ENCODE peak calls at places on chromosomes 1 and 21, in six cellular contexts. One of them, this sample, is unnamed.

GRCh38 chr1:46285730-46286477 is 17.5 kb downstream of the LRRC41 start:
- DNase-seq in K562: peak
- DNase-seq in A549: no peak
- DNase-seq in GM12878: no peak
- DNase-seq in HepG2: no peak
- DNase-seq in endothelial cell of umbilical vein: no peak
- DNase-seq in this sample: peak

GRCh38 chr1:27408151-27408550 is 15.7 kb downstream of the GPR3 start:
- DNase-seq in K562: no peak
- DNase-seq in A549: no peak
- DNase-seq in GM12878: no peak
- DNase-seq in HepG2: no peak
- DNase-seq in endothelial cell of umbilical vein: no peak
- DNase-seq in this sample: no peak

GRCh38 chr1:94580367-94581115 is 39.0 kb upstream of the F3 start:
- DNase-seq in K562: no peak
- DNase-seq in A549: no peak
- DNase-seq in GM12878: no peak
- DNase-seq in HepG2: peak
- DNase-seq in endothelial cell of umbilical vein: no peak
- DNase-seq in this sample: no peak

GRCh38 chr1:70536708-70537398 is 125.8 kb downstream of the CTH start:
- DNase-seq in K562: no peak
- DNase-seq in A549: no peak
- DNase-seq in GM12878: no peak
- DNase-seq in HepG2: no peak
- DNase-seq in endothelial cell of umbilical vein: no peak
- DNase-seq in this sample: no peak

GRCh38 chr21:34878501-34878900 is 170.6 kb downstream of the RUNX1 start:
- DNase-seq in K562: no peak
- DNase-seq in A549: no peak
- DNase-seq in GM12878: no peak
- DNase-seq in HepG2: peak
- DNase-seq in endothelial cell of umbilical vein: no peak
- DNase-seq in this sample: no peak

GRCh38 chr1:91797164-91797563 is 88.8 kb downstream of the TGFBR3 start:
- DNase-seq in K562: no peak
- DNase-seq in A549: no peak
- DNase-seq in GM12878: no peak
- DNase-seq in HepG2: no peak
- DNase-seq in endothelial cell of umbilical vein: no peak
- DNase-seq in this sample: no peak

GRCh38 chr21:17428484-17428869 is 84.4 kb upstream of the CXADR start:
- DNase-seq in K562: no peak
- DNase-seq in A549: no peak
- DNase-seq in GM12878: peak
- DNase-seq in HepG2: no peak
- DNase-seq in endothelial cell of umbilical vein: no peak
- DNase-seq in this sample: no peak

GRCh38 chr1:186626533-186626932 is 53.7 kb downstream of the PTGS2 start:
- DNase-seq in K562: no peak
- DNase-seq in A549: no peak
- DNase-seq in GM12878: no peak
- DNase-seq in HepG2: no peak
- DNase-seq in endothelial cell of umbilical vein: peak
- DNase-seq in this sample: no peak

GRCh38 chr1:200837931-200838571 is 34.7 kb upstream of the GPR25 start:
- DNase-seq in K562: no peak
- DNase-seq in A549: no peak
- DNase-seq in GM12878: no peak
- DNase-seq in HepG2: no peak
- DNase-seq in endothelial cell of umbilical vein: peak
- DNase-seq in this sample: peak

GRCh38 chr1:110535985-110536384 is 17.0 kb upstream of the KCNA10 start:
- DNase-seq in K562: no peak
- DNase-seq in A549: no peak
- DNase-seq in GM12878: no peak
- DNase-seq in HepG2: no peak
- DNase-seq in endothelial cell of umbilical vein: no peak
- DNase-seq in this sample: no peak

GRCh38 chr1:110647254-110647891 is 27.4 kb downstream of the KCNA3 start:
- DNase-seq in K562: no peak
- DNase-seq in A549: no peak
- DNase-seq in GM12878: no peak
- DNase-seq in HepG2: no peak
- DNase-seq in endothelial cell of umbilical vein: peak
- DNase-seq in this sample: no peak

GRCh38 chr21:43591468-43592050 is 67.7 kb downstream of the HSF2BP start:
- DNase-seq in K562: no peak
- DNase-seq in A549: no peak
- DNase-seq in GM12878: no peak
- DNase-seq in HepG2: peak
- DNase-seq in endothelial cell of umbilical vein: peak
- DNase-seq in this sample: no peak

GRCh38 chr21:44603109-44603875 is 2.9 kb downstream of the KRTAP10-7 start:
- DNase-seq in K562: no peak
- DNase-seq in A549: no peak
- DNase-seq in GM12878: no peak
- DNase-seq in HepG2: no peak
- DNase-seq in endothelial cell of umbilical vein: no peak
- DNase-seq in this sample: no peak

GRCh38 chr1:7326366-7326765 is 444.7 kb upstream of the VAMP3 start:
- DNase-seq in K562: no peak
- DNase-seq in A549: no peak
- DNase-seq in GM12878: no peak
- DNase-seq in HepG2: no peak
- DNase-seq in endothelial cell of umbilical vein: no peak
- DNase-seq in this sample: no peak

GRCh38 chr1:232629250-232630046 is 485 bp downstream of the SIPA1L2 start:
- DNase-seq in K562: no peak
- DNase-seq in A549: peak
- DNase-seq in GM12878: no peak
- DNase-seq in HepG2: no peak
- DNase-seq in endothelial cell of umbilical vein: peak
- DNase-seq in this sample: peak

GRCh38 chr1:184567648-184568047 is 180.8 kb downstream of the C1orf21 start:
- DNase-seq in K562: no peak
- DNase-seq in A549: no peak
- DNase-seq in GM12878: no peak
- DNase-seq in HepG2: no peak
- DNase-seq in endothelial cell of umbilical vein: no peak
- DNase-seq in this sample: no peak

GRCh38 chr1:191483997-191484396 is 674.3 kb upstream of the RGS18 start:
- DNase-seq in K562: no peak
- DNase-seq in A549: no peak
- DNase-seq in GM12878: no peak
- DNase-seq in HepG2: no peak
- DNase-seq in endothelial cell of umbilical vein: no peak
- DNase-seq in this sample: no peak

GRCh38 chr1:59678065-59678808 is 136.5 kb upstream of the HOOK1 start:
- DNase-seq in K562: no peak
- DNase-seq in A549: no peak
- DNase-seq in GM12878: no peak
- DNase-seq in HepG2: no peak
- DNase-seq in endothelial cell of umbilical vein: no peak
- DNase-seq in this sample: no peak

GRCh38 chr1:223133824-223134435 is 9.1 kb downstream of the TLR5 start:
- DNase-seq in K562: peak
- DNase-seq in A549: peak
- DNase-seq in GM12878: peak
- DNase-seq in HepG2: peak
- DNase-seq in endothelial cell of umbilical vein: peak
- DNase-seq in this sample: peak

GRCh38 chr1:204147392-204148097 is 4.3 kb downstream of the ETNK2 start:
- DNase-seq in K562: no peak
- DNase-seq in A549: no peak
- DNase-seq in GM12878: no peak
- DNase-seq in HepG2: no peak
- DNase-seq in endothelial cell of umbilical vein: no peak
- DNase-seq in this sample: no peak

GRCh38 chr1:111191496-111191895 is 8.9 kb downstream of the DENND2D start:
- DNase-seq in K562: no peak
- DNase-seq in A549: no peak
- DNase-seq in GM12878: no peak
- DNase-seq in HepG2: no peak
- DNase-seq in endothelial cell of umbilical vein: no peak
- DNase-seq in this sample: no peak

GRCh38 chr21:44723177-44724131 is 12.1 kb upstream of the TSPEAR start:
- DNase-seq in K562: no peak
- DNase-seq in A549: no peak
- DNase-seq in GM12878: no peak
- DNase-seq in HepG2: no peak
- DNase-seq in endothelial cell of umbilical vein: no peak
- DNase-seq in this sample: peak

GRCh38 chr1:20834780-20835179 is 47.7 kb upstream of the HP1BP3 start:
- DNase-seq in K562: no peak
- DNase-seq in A549: no peak
- DNase-seq in GM12878: no peak
- DNase-seq in HepG2: no peak
- DNase-seq in endothelial cell of umbilical vein: no peak
- DNase-seq in this sample: no peak

GRCh38 chr21:46455575-46456385 is 2.9 kb upstream of the DIP2A start:
- DNase-seq in K562: peak
- DNase-seq in A549: no peak
- DNase-seq in GM12878: no peak
- DNase-seq in HepG2: no peak
- DNase-seq in endothelial cell of umbilical vein: peak
- DNase-seq in this sample: no peak

GRCh38 chr1:164263540-164263939 is 295.4 kb upstream of the PBX1 start:
- DNase-seq in K562: no peak
- DNase-seq in A549: no peak
- DNase-seq in GM12878: no peak
- DNase-seq in HepG2: no peak
- DNase-seq in endothelial cell of umbilical vein: no peak
- DNase-seq in this sample: no peak

GRCh38 chr1:1440941-1441888 is 5.7 kb downstream of the VWA1 start:
- DNase-seq in K562: peak
- DNase-seq in A549: peak
- DNase-seq in GM12878: no peak
- DNase-seq in HepG2: peak
- DNase-seq in endothelial cell of umbilical vein: peak
- DNase-seq in this sample: peak

DNA sequence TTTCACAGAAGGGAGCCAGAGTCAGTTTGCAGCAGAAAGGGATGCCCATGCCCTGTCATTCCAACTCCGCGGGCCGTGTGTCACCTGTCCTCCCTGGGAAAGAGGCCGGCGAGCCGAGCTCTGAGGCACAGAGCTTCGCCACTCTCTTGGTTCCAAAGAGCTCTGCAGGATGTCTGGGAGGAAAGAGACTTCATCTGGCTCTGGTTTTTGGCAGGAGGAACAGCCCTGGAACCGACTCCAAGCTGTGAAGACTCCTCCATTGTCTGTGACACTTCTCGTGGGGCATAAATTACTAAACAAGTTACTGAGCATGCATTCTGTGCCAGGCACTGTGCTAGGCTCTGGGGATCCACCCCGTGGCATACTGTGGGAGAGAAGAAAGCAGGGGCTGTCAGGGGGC is 3.9 kb upstream of the FAM151A start:
- DNase-seq in K562: no peak
- DNase-seq in A549: no peak
- DNase-seq in GM12878: no peak
- DNase-seq in HepG2: no peak
- DNase-seq in endothelial cell of umbilical vein: no peak
- DNase-seq in this sample: no peak
- TF ChIP-seq MAX in K562: no peak
- TF ChIP-seq MAX in A549: no peak
- TF ChIP-seq MAX in GM12878: no peak
- TF ChIP-seq MAX in HepG2: no peak
- TF ChIP-seq MAX in endothelial cell of umbilical vein: no peak
- TF ChIP-seq MAX in this sample: no peak

GRCh38 chr1:33337994-33338494 is 17.1 kb upstream of the A3GALT2 start:
- DNase-seq in K562: no peak
- DNase-seq in A549: no peak
- DNase-seq in GM12878: no peak
- DNase-seq in HepG2: peak
- DNase-seq in endothelial cell of umbilical vein: no peak
- DNase-seq in this sample: no peak
- TF ChIP-seq MYC in K562: no peak
- TF ChIP-seq MYC in A549: no peak
- TF ChIP-seq MYC in GM12878: no peak
- TF ChIP-seq MYC in HepG2: no peak
- TF ChIP-seq MYC in endothelial cell of umbilical vein: no peak
- TF ChIP-seq MYC in this sample: no peak

DNA sequence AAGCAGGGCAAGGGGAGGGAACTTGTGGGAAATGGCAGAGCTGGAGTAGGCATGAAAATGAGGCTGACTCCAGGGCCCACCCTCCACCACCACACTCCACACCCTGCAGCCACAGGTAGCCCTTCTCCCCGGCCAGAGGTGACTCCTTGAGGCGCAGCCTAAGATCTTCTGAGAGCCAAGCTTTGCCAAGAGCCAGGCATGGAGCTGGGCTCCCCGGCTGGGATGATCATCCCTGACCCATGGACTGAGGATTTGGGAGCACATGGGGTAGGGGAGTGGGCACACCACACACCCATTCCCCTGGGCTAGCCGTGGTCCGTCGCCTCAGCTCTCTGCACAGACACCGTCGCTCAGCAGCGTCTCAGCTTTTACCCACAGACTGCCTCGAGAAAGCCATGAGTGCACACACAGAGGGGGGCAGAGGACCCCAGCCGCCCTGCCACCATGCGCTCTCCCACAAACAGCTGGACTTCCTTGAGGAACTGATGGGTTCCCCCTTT is 123.5 kb upstream of the RUNX3 start:
- DNase-seq in K562: no peak
- DNase-seq in A549: no peak
- DNase-seq in GM12878: no peak
- DNase-seq in HepG2: no peak
- DNase-seq in endothelial cell of umbilical vein: no peak
- DNase-seq in this sample: no peak
- TF ChIP-seq POLR2A in K562: no peak
- TF ChIP-seq POLR2A in A549: no peak
- TF ChIP-seq POLR2A in GM12878: no peak
- TF ChIP-seq POLR2A in HepG2: no peak
- TF ChIP-seq POLR2A in endothelial cell of umbilical vein: no peak
- TF ChIP-seq POLR2A in this sample: no peak

GRCh38 chr1:154809436-154810413 is 60.4 kb downstream of the KCNN3 start:
- DNase-seq in K562: no peak
- DNase-seq in A549: peak
- DNase-seq in GM12878: no peak
- DNase-seq in HepG2: no peak
- DNase-seq in endothelial cell of umbilical vein: peak
- DNase-seq in this sample: peak
- TF ChIP-seq MAX in K562: no peak
- TF ChIP-seq MAX in A549: no peak
- TF ChIP-seq MAX in GM12878: peak
- TF ChIP-seq MAX in HepG2: no peak
- TF ChIP-seq MAX in endothelial cell of umbilical vein: no peak
- TF ChIP-seq MAX in this sample: no peak

DNA sequence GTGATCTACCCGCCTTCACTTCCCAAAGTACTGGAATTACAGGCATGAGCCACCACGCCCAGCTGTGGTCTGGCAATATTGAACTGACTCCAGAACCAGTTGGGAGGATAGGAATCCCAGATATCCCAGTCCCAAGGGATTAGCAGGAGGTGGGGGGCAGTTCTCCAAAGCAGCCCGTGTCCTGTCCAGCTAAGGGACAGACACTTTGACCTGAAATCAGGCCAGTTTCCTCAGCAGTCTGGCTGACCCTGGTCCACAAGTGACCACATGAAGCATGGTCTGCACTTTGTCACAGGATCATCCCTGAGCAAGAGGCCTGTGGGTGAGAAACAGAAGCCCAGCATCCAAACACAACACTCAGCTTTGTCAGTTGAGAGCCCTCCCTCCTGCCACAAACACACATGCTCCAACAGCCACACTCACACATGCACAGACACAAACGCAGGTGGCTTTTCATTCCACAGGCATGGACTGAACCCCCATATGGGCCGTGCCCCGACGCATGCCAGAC is 2.7 kb upstream of the FDPS start:
- DNase-seq in K562: no peak
- DNase-seq in A549: no peak
- DNase-seq in GM12878: no peak
- DNase-seq in HepG2: peak
- DNase-seq in endothelial cell of umbilical vein: no peak
- DNase-seq in this sample: no peak
- TF ChIP-seq MYC in K562: no peak
- TF ChIP-seq MYC in A549: no peak
- TF ChIP-seq MYC in GM12878: no peak
- TF ChIP-seq MYC in HepG2: peak
- TF ChIP-seq MYC in endothelial cell of umbilical vein: no peak
- TF ChIP-seq MYC in this sample: no peak